ENCODE peak calls at places on chromosomes 1 and 21, in four cellular contexts. J is HCEC 1CT; Z is ACHN; R is activated naive CD4-positive, alpha-beta T cell treated with anti-CD3 and anti-CD28 coated beads, Interleukin-2, amount 10 ng/mL, durations not matched to agents 7 days and 5 days. S is an unnamed sample.

GRCh38 chr1:202590975-202591411 is 119.3 kb downstream of the SYT2 start:
- DNase-seq in J (no peak), Z (no peak), R (no peak), S (no peak)

GRCh38 chr1:76595024-76595423 is 272.3 kb upstream of the ST6GALNAC5 start:
- DNase-seq in J (no peak), Z (no peak), R (no peak), S (no peak)

GRCh38 chr1:145978860-145979745 is 14.6 kb downstream of the POLR3GL start:
- DNase-seq in J (peak), Z (peak), R (peak), S (peak)

GRCh38 chr1:51792864-51793263 is 85.7 kb downstream of the NRDC start:
- DNase-seq in J (peak), Z (no peak), R (no peak), S (no peak)

GRCh38 chr21:43369596-43370090 is 57.3 kb downstream of the SIK1 start:
- DNase-seq in J (no peak), Z (no peak), R (no peak), S (no peak)

GRCh38 chr21:35367558-35367957 is 318.5 kb upstream of the RUNX1 start:
- DNase-seq in J (no peak), Z (no peak), R (no peak), S (no peak)

GRCh38 chr1:163436133-163436532 is 114.4 kb downstream of the NUF2 start:
- DNase-seq in J (no peak), Z (no peak), R (no peak), S (no peak)

GRCh38 chr1:212669102-212669501 is 30.5 kb downstream of the BATF3 start:
- DNase-seq in J (peak), Z (peak), R (no peak), S (no peak)

GRCh38 chr1:233441981-233442380 is 114.5 kb downstream of the MAP3K21 start:
- DNase-seq in J (no peak), Z (no peak), R (no peak), S (no peak)

GRCh38 chr1:8165595-8166360 is 139.7 kb upstream of the ERRFI1 start:
- DNase-seq in J (no peak), Z (peak), R (no peak), S (no peak)

GRCh38 chr1:240941706-240942370 is 329.9 kb upstream of the GREM2 start:
- DNase-seq in J (no peak), Z (no peak), R (no peak), S (no peak)

GRCh38 chr1:37064059-37064458 is 29.7 kb upstream of the GRIK3 start:
- DNase-seq in J (no peak), Z (no peak), R (no peak), S (no peak)

GRCh38 chr21:44647222-44647552 is 973 bp downstream of the KRTAP10-11 start:
- DNase-seq in J (no peak), Z (no peak), R (no peak), S (no peak)

GRCh38 chr1:55051621-55052020 is 12.3 kb downstream of the PCSK9 start:
- DNase-seq in J (no peak), Z (no peak), R (no peak), S (no peak)

GRCh38 chr1:225460021-225460736 is 32.3 kb upstream of the LBR start:
- DNase-seq in J (no peak), Z (no peak), R (no peak), S (no peak)

GRCh38 chr1:10680487-10680886 is 116.0 kb downstream of the CASZ1 start:
- DNase-seq in J (no peak), Z (no peak), R (no peak), S (no peak)

GRCh38 chr1:45014403-45015028 is 2.5 kb downstream of the UROD start:
- DNase-seq in J (peak), Z (peak), R (peak), S (peak)

GRCh38 chr21:31878831-31879230 is 6.0 kb downstream of the HUNK start:
- DNase-seq in J (no peak), Z (no peak), R (no peak), S (no peak)

GRCh38 chr1:238677567-238677966 is 708.8 kb upstream of the CHRM3 start:
- DNase-seq in J (peak), Z (no peak), R (no peak), S (no peak)

GRCh38 chr1:98981917-98982513 is 22.6 kb downstream of the PLPPR5 start:
- DNase-seq in J (peak), Z (peak), R (no peak), S (no peak)

GRCh38 chr1:5765465-5765864 is 226.8 kb downstream of the NPHP4 start:
- DNase-seq in J (no peak), Z (no peak), R (no peak), S (no peak)

GRCh38 chr21:45477176-45478114 is 64.8 kb downstream of the SLC19A1 start:
- DNase-seq in J (no peak), Z (no peak), R (no peak), S (no peak)

GRCh38 chr1:197481101-197481500 is 213.0 kb downstream of the CRB1 start:
- DNase-seq in J (peak), Z (no peak), R (peak), S (no peak)

GRCh38 chr1:198449281-198449680 is 91.2 kb downstream of the ATP6V1G3 start:
- DNase-seq in J (no peak), Z (no peak), R (no peak), S (no peak)

GRCh38 chr1:157384252-157384651 is 168.1 kb downstream of the FCRL5 start:
- DNase-seq in J (no peak), Z (no peak), R (no peak), S (no peak)

GRCh38 chr1:12477936-12478611 is 139.9 kb downstream of the DHRS3 start:
- DNase-seq in J (peak), Z (peak), R (peak), S (no peak)

GRCh38 chr21:25396135-25396711 is 211.1 kb downstream of the MRPL39 start:
- DNase-seq in J (no peak), Z (no peak), R (peak), S (peak)

GRCh38 chr1:198837276-198838021 is 198.6 kb downstream of the PTPRC start:
- DNase-seq in J (no peak), Z (no peak), R (no peak), S (no peak)

S was measured in activated gamma-delta T cell treated with anti-CD3 and anti-CD28 coated beads, Interleukin-2, amount 50 U/mL, for 16 hours.